ENCODE peak calls at places on chromosomes 13 and 19, in eight cellular contexts. One of them, this sample, is unnamed.

GRCh38 chr19:12656899-12657571 is 9.5 kb downstream of the MAN2B1 start:
- DNase-seq in body of pancreas: no peak
- DNase-seq in uterus: no peak
- DNase-seq in stomach: no peak
- DNase-seq in testis: peak; percentile 82
- DNase-seq in suprapubic skin: no peak
- DNase-seq in tibial nerve: no peak
- DNase-seq in breast epithelium: no peak
- DNase-seq in this sample: no peak

GRCh38 chr13:43153436-43154082 is 130.2 kb downstream of the DNAJC15 start:
- DNase-seq in body of pancreas: no peak
- DNase-seq in uterus: no peak
- DNase-seq in stomach: no peak
- DNase-seq in testis: no peak
- DNase-seq in suprapubic skin: no peak
- DNase-seq in tibial nerve: no peak
- DNase-seq in breast epithelium: no peak
- DNase-seq in this sample: no peak

GRCh38 chr13:107244241-107244640 is 676.3 kb upstream of the ARGLU1 start:
- DNase-seq in body of pancreas: no peak
- DNase-seq in uterus: no peak
- DNase-seq in stomach: no peak
- DNase-seq in testis: no peak
- DNase-seq in suprapubic skin: no peak
- DNase-seq in tibial nerve: no peak
- DNase-seq in breast epithelium: no peak
- DNase-seq in this sample: no peak

GRCh38 chr19:6685482-6685881 is 15.5 kb upstream of the TNFSF14 start:
- DNase-seq in body of pancreas: no peak
- DNase-seq in uterus: no peak
- DNase-seq in stomach: no peak
- DNase-seq in testis: no peak
- DNase-seq in suprapubic skin: no peak
- DNase-seq in tibial nerve: no peak
- DNase-seq in breast epithelium: no peak
- DNase-seq in this sample: no peak

GRCh38 chr19:10043286-10043927 is 30.1 kb downstream of the RDH8 start:
- DNase-seq in body of pancreas: no peak
- DNase-seq in uterus: no peak
- DNase-seq in stomach: no peak
- DNase-seq in testis: no peak
- DNase-seq in suprapubic skin: no peak
- DNase-seq in tibial nerve: no peak
- DNase-seq in breast epithelium: no peak
- DNase-seq in this sample: no peak

GRCh38 chr19:7595466-7596133 is at the start of gene CAMSAP3:
- DNase-seq in body of pancreas: peak; percentile 65
- DNase-seq in uterus: no peak
- DNase-seq in stomach: peak; percentile 66
- DNase-seq in testis: no peak
- DNase-seq in suprapubic skin: no peak
- DNase-seq in tibial nerve: no peak
- DNase-seq in breast epithelium: no peak
- DNase-seq in this sample: no peak

GRCh38 chr13:93674337-93674755 is 447.7 kb downstream of the GPC6 start:
- DNase-seq in body of pancreas: no peak
- DNase-seq in uterus: no peak
- DNase-seq in stomach: no peak
- DNase-seq in testis: no peak
- DNase-seq in suprapubic skin: no peak
- DNase-seq in tibial nerve: no peak
- DNase-seq in breast epithelium: no peak
- DNase-seq in this sample: no peak

GRCh38 chr19:23547816-23548430 is 139.1 kb downstream of the ZNF675 start:
- DNase-seq in body of pancreas: no peak
- DNase-seq in uterus: no peak
- DNase-seq in stomach: no peak
- DNase-seq in testis: no peak
- DNase-seq in suprapubic skin: no peak
- DNase-seq in tibial nerve: no peak
- DNase-seq in breast epithelium: no peak
- DNase-seq in this sample: no peak

GRCh38 chr19:7662657-7663056 is 6.2 kb upstream of the RETN start:
- DNase-seq in body of pancreas: no peak
- DNase-seq in uterus: no peak
- DNase-seq in stomach: no peak
- DNase-seq in testis: no peak
- DNase-seq in suprapubic skin: no peak
- DNase-seq in tibial nerve: no peak
- DNase-seq in breast epithelium: no peak
- DNase-seq in this sample: no peak

GRCh38 chr13:76331948-76332712 is 554.1 kb downstream of the KCTD12 start:
- DNase-seq in body of pancreas: no peak
- DNase-seq in uterus: no peak
- DNase-seq in stomach: no peak
- DNase-seq in testis: no peak
- DNase-seq in suprapubic skin: no peak
- DNase-seq in tibial nerve: no peak
- DNase-seq in breast epithelium: no peak
- DNase-seq in this sample: no peak

GRCh38 chr13:43021926-43022670 is 1.3 kb upstream of the DNAJC15 start:
- DNase-seq in body of pancreas: no peak
- DNase-seq in uterus: peak; percentile 35
- DNase-seq in stomach: no peak
- DNase-seq in testis: no peak
- DNase-seq in suprapubic skin: no peak
- DNase-seq in tibial nerve: no peak
- DNase-seq in breast epithelium: no peak
- DNase-seq in this sample: no peak

GRCh38 chr13:30805603-30806011 is 70.3 kb downstream of the ALOX5AP start:
- DNase-seq in body of pancreas: peak; percentile 58
- DNase-seq in uterus: no peak
- DNase-seq in stomach: no peak
- DNase-seq in testis: peak; percentile 94
- DNase-seq in suprapubic skin: no peak
- DNase-seq in tibial nerve: no peak
- DNase-seq in breast epithelium: peak; percentile 94
- DNase-seq in this sample: peak; percentile 88

GRCh38 chr13:104477256-104477655 is 1411.0 kb upstream of the SLC10A2 start:
- DNase-seq in body of pancreas: no peak
- DNase-seq in uterus: no peak
- DNase-seq in stomach: no peak
- DNase-seq in testis: no peak
- DNase-seq in suprapubic skin: no peak
- DNase-seq in tibial nerve: no peak
- DNase-seq in breast epithelium: no peak
- DNase-seq in this sample: no peak

GRCh38 chr19:38319421-38320258 is at the start of gene KCNK6:
- DNase-seq in body of pancreas: peak; percentile 62
- DNase-seq in uterus: peak; percentile 59
- DNase-seq in stomach: peak; percentile 70
- DNase-seq in testis: peak; percentile 54
- DNase-seq in suprapubic skin: peak; percentile 76
- DNase-seq in tibial nerve: peak; percentile 22
- DNase-seq in breast epithelium: peak; percentile 44
- DNase-seq in this sample: no peak

GRCh38 chr13:112831801-112832200 is 137.2 kb upstream of the MCF2L start:
- DNase-seq in body of pancreas: no peak
- DNase-seq in uterus: no peak
- DNase-seq in stomach: no peak
- DNase-seq in testis: no peak
- DNase-seq in suprapubic skin: no peak
- DNase-seq in tibial nerve: no peak
- DNase-seq in breast epithelium: no peak
- DNase-seq in this sample: no peak

GRCh38 chr13:55571237-55571867 is 1569.4 kb upstream of the PRR20A start:
- DNase-seq in body of pancreas: no peak
- DNase-seq in uterus: no peak
- DNase-seq in stomach: no peak
- DNase-seq in testis: no peak
- DNase-seq in suprapubic skin: no peak
- DNase-seq in tibial nerve: no peak
- DNase-seq in breast epithelium: no peak
- DNase-seq in this sample: no peak

GRCh38 chr19:18850560-18851375 is 19.0 kb downstream of the UPF1 start:
- DNase-seq in body of pancreas: no peak
- DNase-seq in uterus: peak; percentile 22
- DNase-seq in stomach: no peak
- DNase-seq in testis: peak; percentile 73
- DNase-seq in suprapubic skin: no peak
- DNase-seq in tibial nerve: no peak
- DNase-seq in breast epithelium: no peak
- DNase-seq in this sample: no peak

GRCh38 chr13:55439450-55439849 is 1701.3 kb upstream of the PRR20A start:
- DNase-seq in body of pancreas: no peak
- DNase-seq in uterus: no peak
- DNase-seq in stomach: no peak
- DNase-seq in testis: no peak
- DNase-seq in suprapubic skin: no peak
- DNase-seq in tibial nerve: no peak
- DNase-seq in breast epithelium: no peak
- DNase-seq in this sample: no peak

GRCh38 chr19:3708207-3708931 is at the start of gene TJP3:
- DNase-seq in body of pancreas: peak; percentile 69
- DNase-seq in uterus: no peak
- DNase-seq in stomach: peak; percentile 85
- DNase-seq in testis: peak; percentile 86
- DNase-seq in suprapubic skin: peak; percentile 61
- DNase-seq in tibial nerve: no peak
- DNase-seq in breast epithelium: peak; percentile 79
- DNase-seq in this sample: no peak
- TF ChIP-seq CTCF in body of pancreas: no peak
- TF ChIP-seq CTCF in uterus: no peak
- TF ChIP-seq CTCF in stomach: no peak
- TF ChIP-seq CTCF in testis: no peak
- TF ChIP-seq CTCF in suprapubic skin: no peak
- TF ChIP-seq CTCF in tibial nerve: no peak
- TF ChIP-seq CTCF in breast epithelium: no peak
- TF ChIP-seq CTCF in this sample: no peak

DNA sequence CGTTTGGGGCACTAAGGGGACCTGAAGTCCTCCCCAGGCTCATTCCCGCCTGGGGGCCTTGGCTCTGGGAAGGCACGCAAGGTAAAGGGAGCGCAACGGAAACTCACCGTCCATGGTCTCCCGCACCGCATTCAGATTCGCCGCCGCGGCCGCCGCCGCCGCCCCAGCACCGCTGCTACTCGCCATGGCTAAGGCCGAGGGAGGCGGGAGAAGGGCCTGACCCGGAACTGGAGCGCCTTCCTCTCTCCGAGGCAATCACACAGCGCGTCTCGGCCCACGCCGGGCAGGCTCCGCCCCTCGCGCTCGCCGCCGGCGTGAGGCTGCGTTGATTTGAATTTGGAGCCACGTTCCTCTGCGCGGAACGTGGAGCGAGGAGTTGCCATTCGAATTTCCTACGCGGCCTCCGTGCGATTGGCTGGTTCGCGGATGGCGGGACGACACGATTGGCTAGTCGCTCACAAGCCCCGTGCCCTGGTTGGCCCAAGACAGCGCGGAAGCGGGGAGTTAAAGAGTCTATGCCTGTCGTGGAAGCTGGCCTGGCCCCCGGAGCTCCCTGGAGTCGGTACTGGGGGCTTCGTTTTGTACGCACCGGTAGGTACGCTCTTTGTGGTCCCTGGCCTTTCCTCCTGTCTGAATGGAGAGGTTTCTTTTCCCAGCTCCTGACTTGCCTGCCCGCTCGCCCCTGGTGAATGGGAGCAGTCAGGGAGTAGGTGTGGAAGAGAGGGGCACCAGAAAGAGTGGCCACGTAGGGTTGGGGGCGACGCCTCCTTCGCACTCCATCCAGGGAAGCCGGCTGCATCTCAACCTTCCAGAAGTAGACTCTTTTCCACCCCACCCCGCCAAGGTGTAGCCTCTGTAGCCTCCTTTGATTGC is at the start of the genes BORA and MZT1:
- DNase-seq in body of pancreas: peak; percentile 96
- DNase-seq in uterus: peak; percentile 93
- DNase-seq in stomach: peak; percentile 95
- DNase-seq in testis: peak; percentile 96
- DNase-seq in suprapubic skin: peak; percentile 97
- DNase-seq in tibial nerve: peak; percentile 90
- DNase-seq in breast epithelium: peak; percentile 91
- DNase-seq in this sample: peak; percentile 95
- TF ChIP-seq POLR2A in body of pancreas: peak; percentile 65
- TF ChIP-seq POLR2A in uterus: no peak
- TF ChIP-seq POLR2A in stomach: no peak
- TF ChIP-seq POLR2A in testis: no peak
- TF ChIP-seq POLR2A in suprapubic skin: no peak
- TF ChIP-seq POLR2A in tibial nerve: peak; percentile 50
- TF ChIP-seq POLR2A in breast epithelium: no peak
- TF ChIP-seq POLR2A in this sample: no peak

DNA sequence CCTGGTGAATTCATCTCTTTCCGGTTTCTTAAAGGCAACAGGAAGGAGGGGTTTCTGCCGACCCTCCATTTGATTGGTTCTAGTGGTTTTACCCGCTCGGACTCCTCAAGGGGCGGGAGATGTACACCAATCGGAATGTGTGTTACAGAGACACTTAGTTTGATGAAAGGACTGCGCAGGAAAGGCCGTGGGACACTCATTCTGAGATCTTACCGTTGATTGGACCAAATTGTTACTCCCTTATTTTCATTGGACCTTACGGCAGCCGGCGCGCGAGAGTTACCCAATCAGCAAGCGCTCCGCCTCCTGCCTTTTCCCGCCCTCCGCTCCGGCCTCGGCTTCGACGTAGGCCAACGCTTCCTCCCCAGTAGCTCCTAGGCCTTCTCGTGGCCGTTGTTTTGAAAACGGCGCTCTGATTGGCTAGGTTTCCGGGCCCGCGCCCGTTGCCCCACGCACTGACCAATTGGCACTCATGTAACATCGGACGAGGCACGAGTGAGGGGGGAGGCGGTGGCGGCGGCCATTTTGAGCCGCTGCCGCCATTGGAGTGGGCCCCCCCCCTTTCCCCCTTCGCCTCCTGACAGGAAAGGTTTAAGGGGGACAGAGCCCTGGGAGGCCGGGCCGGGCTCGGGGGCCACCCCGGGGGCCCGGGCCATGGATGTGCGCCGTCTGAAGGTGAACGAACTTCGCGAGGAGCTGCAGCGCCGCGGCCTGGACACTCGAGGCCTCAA is at the start of gene HNRNPUL1:
- DNase-seq in body of pancreas: peak; percentile 99
- DNase-seq in uterus: peak; percentile 99
- DNase-seq in stomach: peak; percentile 98
- DNase-seq in testis: peak; percentile 99
- DNase-seq in suprapubic skin: peak; percentile 99
- DNase-seq in tibial nerve: peak; percentile 99
- DNase-seq in breast epithelium: peak; percentile 100
- DNase-seq in this sample: peak; percentile 100
- TF ChIP-seq CTCF in body of pancreas: no peak
- TF ChIP-seq CTCF in uterus: no peak
- TF ChIP-seq CTCF in stomach: no peak
- TF ChIP-seq CTCF in testis: no peak
- TF ChIP-seq CTCF in suprapubic skin: no peak
- TF ChIP-seq CTCF in tibial nerve: peak; percentile 58
- TF ChIP-seq CTCF in breast epithelium: peak; percentile 37
- TF ChIP-seq CTCF in this sample: no peak

GRCh38 chr19:49691243-49692101 is 556 bp downstream of the CPT1C start:
- DNase-seq in body of pancreas: no peak
- DNase-seq in uterus: peak; percentile 73
- DNase-seq in stomach: no peak
- DNase-seq in testis: peak; percentile 69
- DNase-seq in suprapubic skin: no peak
- DNase-seq in tibial nerve: no peak
- DNase-seq in breast epithelium: no peak
- DNase-seq in this sample: no peak
- TF ChIP-seq POLR2A in body of pancreas: no peak
- TF ChIP-seq POLR2A in uterus: no peak
- TF ChIP-seq POLR2A in stomach: no peak
- TF ChIP-seq POLR2A in testis: no peak
- TF ChIP-seq POLR2A in suprapubic skin: no peak
- TF ChIP-seq POLR2A in tibial nerve: no peak
- TF ChIP-seq POLR2A in breast epithelium: no peak
- TF ChIP-seq POLR2A in this sample: no peak

This sample was measured in lower leg skin.